ENCODE peak calls at places on chromosomes 6 and 20, in seven cellular contexts. B is GM23248, S is body of pancreas, X is GM12878, D is ovary, T is SJSA1, A is uterus. Z is an unnamed sample.

GRCh38 chr6:143027058-143027457 is 33.6 kb upstream of the AIG1 start:
- DNase-seq in T (no peak), D (peak; percentile 39), B (peak; percentile 23), X (no peak), A (peak; percentile 23), S (peak; percentile 66), Z (no peak)

GRCh38 chr20:33814238-33814712 is 3.1 kb downstream of the CHMP4B start:
- DNase-seq in T (no peak), A (no peak), D (no peak), S (no peak), B (peak; percentile 37), X (no peak), Z (no peak)

GRCh38 chr6:33313105-33313708 is 671 bp downstream of the TAPBP start:
- DNase-seq in X (no peak), S (peak; percentile 49), D (peak; percentile 70), A (no peak), T (peak; percentile 58), B (peak; percentile 80), Z (no peak)

GRCh38 chr6:46323312-46323965 is 152.7 kb upstream of the ENPP5 start:
- DNase-seq in A (peak; percentile 20), X (no peak), S (no peak), D (no peak), B (peak; percentile 97), T (no peak), Z (peak; percentile 20)

GRCh38 chr6:20709451-20709850 is 175.2 kb downstream of the CDKAL1 start:
- DNase-seq in D (no peak), A (no peak), S (no peak), T (no peak), X (no peak), B (no peak), Z (no peak)

GRCh38 chr6:168333039-168333438 is 13.5 kb upstream of the DACT2 start:
- DNase-seq in S (peak; percentile 50), A (no peak), T (no peak), D (no peak), B (peak; percentile 7), X (no peak), Z (no peak)

GRCh38 chr6:136236491-136237293 is 13.4 kb downstream of the MTFR2 start:
- DNase-seq in D (no peak), X (no peak), T (no peak), S (no peak), A (no peak), B (peak; percentile 35), Z (no peak)

GRCh38 chr20:36728986-36729385 is 16.9 kb downstream of the NDRG3 start:
- DNase-seq in S (no peak), X (no peak), T (no peak), A (no peak), B (peak; percentile 31), D (no peak), Z (no peak)

GRCh38 chr6:27133281-27134227 is 113.9 kb upstream of the PRSS16 start:
- DNase-seq in T (peak; percentile 74), X (peak; percentile 63), A (peak; percentile 31), D (peak; percentile 47), S (peak; percentile 43), B (peak; percentile 90), Z (peak; percentile 29)

GRCh38 chr6:158926429-158926828 is 73.6 kb downstream of the RSPH3 start:
- DNase-seq in D (no peak), B (peak; percentile 74), A (no peak), S (no peak), X (no peak), T (peak; percentile 43), Z (no peak)

GRCh38 chr6:680204-680603 is 12.7 kb downstream of the EXOC2 start:
- DNase-seq in B (no peak), S (no peak), T (peak; percentile 55), D (no peak), X (no peak), A (no peak), Z (no peak)
- H3K4me3 ChIP-seq in B (no peak overlapping the region), S (no peak overlapping the region), T (no peak overlapping the region), D (no peak overlapping the region), X (no peak overlapping the region), A (no peak overlapping the region), Z (no peak overlapping the region)

GRCh38 chr20:45905505-45906079 is 6.4 kb downstream of the PLTP start:
- DNase-seq in X (no peak), T (peak; percentile 33), D (no peak), S (no peak), A (no peak), B (peak; percentile 96), Z (no peak)
- H3K27ac ChIP-seq in X (no peak overlapping the region), T (no peak overlapping the region), D (no peak overlapping the region), S (no peak overlapping the region), A (no peak overlapping the region), B (peak overlapping the region; percentile 74), Z (no peak overlapping the region)

DNA sequence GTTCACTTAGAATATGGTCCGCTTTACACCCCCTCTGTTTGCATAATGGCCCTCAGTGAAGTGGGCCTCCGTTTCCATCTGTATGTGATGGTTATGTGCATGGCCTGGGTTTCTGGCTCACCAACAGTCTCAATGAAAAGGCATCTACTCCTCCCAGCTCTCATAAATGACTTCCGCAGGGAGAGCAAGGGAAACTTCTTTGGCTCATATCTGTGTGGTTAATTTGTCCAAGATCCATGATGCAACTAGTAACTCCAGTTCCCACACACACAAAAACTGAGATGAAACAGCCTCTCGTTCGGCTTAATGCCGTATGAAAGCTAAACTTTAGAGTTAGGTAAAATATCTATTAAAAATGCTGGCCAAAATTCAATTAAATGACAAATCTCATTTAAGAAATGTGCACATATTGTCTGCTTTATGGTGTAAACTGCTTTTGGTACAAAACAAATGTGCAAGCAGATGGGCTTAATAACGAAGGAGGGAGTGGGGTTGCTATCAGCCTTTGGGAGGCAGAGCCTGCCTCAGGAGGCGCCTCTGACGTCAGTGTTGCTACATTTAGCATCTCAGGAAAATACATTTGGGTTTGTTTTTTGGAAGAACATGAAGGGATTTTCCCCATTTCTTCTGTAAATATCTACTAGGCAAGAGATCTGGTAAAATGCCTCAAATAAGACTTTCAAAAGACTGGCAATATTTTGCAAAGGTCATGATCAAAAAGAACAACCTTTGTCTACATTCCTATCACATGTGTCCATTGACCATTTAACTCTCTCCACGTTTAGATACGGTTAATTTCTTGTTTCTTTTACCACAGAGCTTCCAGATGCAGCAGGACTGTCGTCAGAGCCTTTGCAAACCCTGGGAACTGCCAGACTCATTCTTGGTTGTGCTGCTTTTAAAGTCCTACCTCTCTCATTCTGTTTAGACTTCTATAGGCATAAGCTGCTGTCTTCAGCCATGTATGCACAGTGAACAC is 96.8 kb downstream of the ARMC2 start:
- DNase-seq in S (peak; percentile 41), D (peak; percentile 81), A (peak; percentile 89), X (no peak), B (peak; percentile 95), T (no peak), Z (peak; percentile 51)
- H3K4me3 ChIP-seq in S (no peak overlapping the region), D (peak overlapping the region; percentile 15), A (peak overlapping the region; percentile 2), X (no peak overlapping the region), B (peak overlapping the region; percentile 68), T (no peak overlapping the region), Z (peak overlapping the region; percentile 27)

DNA sequence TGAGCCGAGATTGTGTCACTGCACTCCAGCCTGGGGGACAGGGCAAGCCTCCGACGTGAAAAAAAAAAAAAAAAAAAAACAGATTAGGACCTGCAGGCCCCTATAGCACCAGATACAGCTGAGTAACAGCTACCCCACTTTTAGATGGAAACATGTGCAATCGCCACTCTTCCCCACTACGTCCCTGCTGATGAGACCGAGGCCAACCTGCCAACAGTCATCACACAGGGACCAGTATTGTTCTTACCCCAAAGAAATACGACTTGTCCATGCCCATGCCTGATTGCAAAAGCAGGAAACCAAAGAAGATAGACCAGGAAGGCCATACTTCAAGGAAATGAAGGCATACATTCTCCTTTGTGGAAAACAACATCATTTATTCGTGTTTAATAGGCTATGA is 45.8 kb downstream of the ZMYND8 start:
- DNase-seq in D (no peak), A (no peak), B (no peak), X (no peak), S (no peak), T (no peak), Z (no peak)
- H3K27ac ChIP-seq in D (no peak overlapping the region), A (no peak overlapping the region), B (no peak overlapping the region), X (no peak overlapping the region), S (no peak overlapping the region), T (no peak overlapping the region), Z (no peak overlapping the region)

GRCh38 chr6:106715922-106716321 is 86.5 kb downstream of the QRSL1 start:
- DNase-seq in D (no peak), X (no peak), S (no peak), T (no peak), A (no peak), B (no peak), Z (no peak)
- H3K4me3 ChIP-seq in D (no peak overlapping the region), X (no peak overlapping the region), S (no peak overlapping the region), T (no peak overlapping the region), A (no peak overlapping the region), B (no peak overlapping the region), Z (no peak overlapping the region)

DNA sequence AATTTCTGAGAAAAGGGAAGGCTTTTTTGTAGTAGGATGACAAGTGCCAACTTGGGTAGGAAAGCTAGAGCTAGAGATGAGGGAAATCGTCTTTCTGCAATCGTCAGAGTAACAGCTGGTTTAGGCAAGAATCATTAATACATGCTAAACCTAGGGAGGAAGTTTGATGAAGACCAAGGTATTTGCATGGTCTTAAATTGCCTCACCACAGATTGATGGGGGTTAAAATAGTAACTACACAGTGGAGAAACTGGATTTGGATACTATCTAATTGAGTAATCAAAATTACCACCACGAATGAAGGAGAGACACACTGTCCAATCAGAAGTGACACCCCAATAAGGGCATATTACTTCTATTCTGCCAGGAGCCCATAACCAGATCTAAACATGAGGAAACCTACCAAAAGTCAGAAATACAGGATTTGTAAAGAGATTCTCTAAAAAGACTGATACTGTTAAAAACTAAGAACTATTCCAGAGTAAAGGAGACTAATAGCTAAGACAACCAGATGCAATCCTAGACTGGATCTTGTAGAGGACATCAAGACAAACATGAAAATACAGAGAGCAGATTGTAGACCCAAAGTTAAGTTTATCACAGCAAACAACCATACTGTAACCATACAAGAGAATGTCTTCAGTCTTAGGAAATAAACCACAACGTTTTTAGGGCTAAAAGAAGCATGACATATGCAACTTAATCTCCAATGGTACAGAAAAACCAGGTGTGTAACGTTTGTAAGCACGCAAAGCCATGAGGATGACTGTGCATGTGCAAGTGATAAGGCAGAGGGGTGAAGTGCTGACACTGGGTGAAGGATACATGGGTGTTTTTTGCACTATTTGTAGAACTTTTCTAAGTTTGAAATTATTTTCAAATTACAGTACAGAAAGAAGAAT is 21.8 kb downstream of the SNX5 start:
- DNase-seq in T (no peak), S (no peak), B (no peak), A (no peak), X (no peak), D (no peak), Z (no peak)
- H3K27ac ChIP-seq in T (no peak overlapping the region), S (no peak overlapping the region), B (no peak overlapping the region), A (no peak overlapping the region), X (no peak overlapping the region), D (no peak overlapping the region), Z (no peak overlapping the region)

GRCh38 chr20:40274912-40275654 is 414.0 kb downstream of the MAFB start:
- DNase-seq in S (no peak), D (no peak), B (no peak), A (no peak), X (no peak), T (no peak), Z (no peak)
- H3K4me3 ChIP-seq in S (no peak overlapping the region), D (no peak overlapping the region), B (no peak overlapping the region), A (no peak overlapping the region), X (no peak overlapping the region), T (no peak overlapping the region), Z (no peak overlapping the region)

GRCh38 chr6:3209114-3210023 is 18.1 kb downstream of the TUBB2B start:
- DNase-seq in S (peak; percentile 12), X (peak; percentile 60), T (peak; percentile 82), B (peak; percentile 99), D (no peak), A (peak; percentile 53), Z (peak; percentile 47)
- H3K27ac ChIP-seq in S (no peak overlapping the region), X (peak overlapping the region; percentile 71), T (peak overlapping the region; percentile 60), B (peak overlapping the region; percentile 97), D (no peak overlapping the region), A (no peak overlapping the region), Z (no peak overlapping the region)